ENCODE peak calls at places on chromosome 9, in six cellular contexts. D is heart right ventricle, Q is cardiac fibroblast, I is fibroblast of the aortic adventitia, S is endothelial cell of umbilical vein, W is kidney. J is an unnamed sample.
A peak's percentile ranks its signal among the peaks of the same experiment; 100 is the strongest.

GRCh38 chr9:120892177-120892747 is 15.3 kb upstream of the PHF19 start:
- DNase-seq in D (no peak), Q (no peak), I (no peak), W (no peak), S (no peak), J (no peak)

GRCh38 chr9:114330636-114331035 is 967 bp downstream of the ORM2 start:
- DNase-seq in S (no peak), D (no peak), I (no peak), Q (no peak), W (peak; percentile 12), J (no peak)

GRCh38 chr9:8456327-8456726 is 656.7 kb upstream of the DMAC1 start:
- DNase-seq in W (no peak), Q (peak; percentile 5), I (peak; percentile 81), D (no peak), S (no peak), J (peak; percentile 1)

GRCh38 chr9:130446111-130446861 is 1.5 kb downstream of the ASS1 start:
- DNase-seq in S (no peak), D (peak; percentile 89), Q (peak; percentile 78), W (peak; percentile 91), I (peak; percentile 96), J (peak; percentile 97)

GRCh38 chr9:15513335-15513734 is 2.6 kb upstream of the PSIP1 start:
- DNase-seq in I (no peak), D (no peak), Q (peak; percentile 27), S (no peak), W (no peak), J (peak; percentile 35)

GRCh38 chr9:36214571-36214970 is 23.9 kb downstream of the CLTA start:
- DNase-seq in S (peak; percentile 55), Q (peak; percentile 54), W (no peak), D (no peak), I (peak; percentile 87), J (peak; percentile 74)

GRCh38 chr9:11312976-11313375 is 700.2 kb upstream of the PTPRD start:
- DNase-seq in Q (no peak), D (no peak), I (no peak), W (no peak), S (no peak), J (peak; percentile 0)

GRCh38 chr9:11025775-11026174 is 413.0 kb upstream of the PTPRD start:
- DNase-seq in D (no peak), I (no peak), W (no peak), Q (no peak), S (no peak), J (no peak)

GRCh38 chr9:107067715-107068416 is 204.9 kb downstream of the ZNF462 start:
- DNase-seq in D (no peak), Q (no peak), I (no peak), W (no peak), S (no peak), J (no peak)

GRCh38 chr9:134811079-134811672 is 69.4 kb upstream of the FCN2 start:
- DNase-seq in Q (no peak), I (no peak), D (no peak), W (no peak), S (no peak), J (no peak)

GRCh38 chr9:120486347-120486746 is 93.6 kb downstream of the CDK5RAP2 start:
- DNase-seq in I (no peak), S (no peak), Q (peak; percentile 26), W (no peak), D (no peak), J (no peak)

GRCh38 chr9:128821584-128822406 is 3.5 kb downstream of the ENDOG start:
- DNase-seq in D (no peak), Q (no peak), S (no peak), I (no peak), W (no peak), J (no peak)

GRCh38 chr9:9142001-9142400 is 1342.4 kb upstream of the DMAC1 start:
- DNase-seq in W (no peak), D (no peak), I (no peak), S (no peak), Q (no peak), J (no peak)

GRCh38 chr9:93819905-93820304 is 135.2 kb downstream of the BARX1 start:
- DNase-seq in S (no peak), Q (no peak), D (no peak), I (no peak), W (no peak), J (no peak)

GRCh38 chr9:119639287-119639955 is 270.2 kb upstream of the BRINP1 start:
- DNase-seq in D (no peak), I (no peak), W (no peak), Q (peak; percentile 26), S (no peak), J (peak; percentile 3)

GRCh38 chr9:120389300-120389699 is 190.7 kb downstream of the CDK5RAP2 start:
- DNase-seq in I (no peak), D (no peak), S (no peak), W (no peak), Q (no peak), J (no peak)

GRCh38 chr9:35829084-35829763 is at the start of gene TMEM8B:
- DNase-seq in S (peak; percentile 91), D (peak; percentile 98), Q (peak; percentile 87), W (peak; percentile 99), I (peak; percentile 82), J (peak; percentile 89)

GRCh38 chr9:79542735-79543504 is 28.8 kb upstream of the TLE4 start:
- DNase-seq in W (no peak), S (no peak), D (no peak), I (no peak), Q (no peak), J (no peak)

GRCh38 chr9:100473271-100474081 is 527 bp downstream of the TMEFF1 start:
- DNase-seq in D (no peak), W (peak; percentile 78), Q (peak; percentile 22), S (peak; percentile 48), I (peak; percentile 16), J (peak; percentile 28)

GRCh38 chr9:112849363-112849922 is 41.2 kb downstream of the SLC46A2 start:
- DNase-seq in D (no peak), W (no peak), I (no peak), Q (no peak), S (no peak), J (no peak)

GRCh38 chr9:21770877-21771560 is 31.4 kb upstream of the MTAP start:
- DNase-seq in D (no peak), W (no peak), I (peak; percentile 94), S (peak; percentile 85), Q (peak; percentile 93), J (peak; percentile 92)

GRCh38 chr9:78407636-78408312 is 110.8 kb downstream of the PSAT1 start:
- DNase-seq in Q (no peak), W (no peak), I (no peak), S (no peak), D (no peak), J (no peak)

GRCh38 chr9:130040901-130041647 is 1.9 kb downstream of the FNBP1 start:
- DNase-seq in Q (no peak), I (no peak), D (no peak), W (no peak), S (no peak), J (no peak)

GRCh38 chr9:70262384-70262783 is 3.6 kb downstream of the SMC5 start:
- DNase-seq in W (no peak), Q (no peak), S (no peak), D (no peak), I (no peak), J (no peak)

GRCh38 chr9:70049672-70050271 is 6.1 kb downstream of the MAMDC2 start:
- DNase-seq in S (no peak), D (peak; percentile 78), W (peak; percentile 89), I (peak; percentile 74), Q (peak; percentile 65), J (peak; percentile 90)

GRCh38 chr9:137294684-137295312 is 7.3 kb downstream of the NRARP start:
- DNase-seq in D (no peak), I (peak; percentile 45), S (peak; percentile 66), Q (peak; percentile 32), W (peak; percentile 76), J (peak; percentile 58)
- H3K4me3 ChIP-seq in D (peak overlapping the region; percentile 87), I (no peak overlapping the region), S (no peak overlapping the region), Q (no peak overlapping the region), W (no peak overlapping the region), J (no peak overlapping the region)

GRCh38 chr9:4932681-4933080 is 52.4 kb upstream of the JAK2 start:
- DNase-seq in D (no peak), W (no peak), S (no peak), Q (no peak), I (no peak), J (no peak)
- TF ChIP-seq CTCF in D (no peak), W (no peak), S (no peak), Q (no peak), I (no peak), J (no peak)

GRCh38 chr9:82761911-82762310 is 301.0 kb downstream of the RASEF start:
- DNase-seq in S (no peak), I (no peak), W (no peak), Q (no peak), D (no peak), J (no peak)
- H3K4me3 ChIP-seq in S (no peak overlapping the region), I (no peak overlapping the region), W (no peak overlapping the region), Q (no peak overlapping the region), D (no peak overlapping the region), J (no peak overlapping the region)

DNA sequence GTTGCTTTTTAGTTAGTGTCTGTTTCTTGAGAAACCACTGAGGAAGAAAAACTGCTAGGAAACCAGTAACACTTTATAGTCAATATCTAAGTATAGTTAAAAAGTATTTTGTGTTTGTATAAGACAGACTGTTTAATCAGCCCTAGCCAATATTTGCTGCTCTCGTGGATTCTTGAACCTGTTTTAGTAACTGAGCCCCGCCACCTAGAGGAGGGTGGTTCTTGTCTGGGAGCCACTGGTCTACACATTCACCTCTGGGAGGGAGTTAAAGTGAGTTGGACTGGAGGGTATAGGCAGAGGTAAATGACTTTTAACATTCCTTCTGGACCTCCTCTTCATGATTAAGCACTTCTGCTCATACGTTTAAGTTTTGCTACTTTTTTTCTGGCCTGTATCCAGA is 117.2 kb downstream of the SPATA31D1 start:
- DNase-seq in Q (no peak), W (no peak), D (no peak), S (no peak), I (no peak), J (no peak)
- TF ChIP-seq CTCF in Q (no peak), W (no peak), D (no peak), S (no peak), I (no peak), J (no peak)

GRCh38 chr9:4768681-4769080 is 24.1 kb upstream of the RCL1 start:
- DNase-seq in S (no peak), Q (no peak), W (no peak), I (no peak), D (no peak), J (no peak)

GRCh38 chr9:4760122-4760521 is 19.1 kb upstream of the AK3 start:
- DNase-seq in I (no peak), W (no peak), Q (no peak), S (no peak), D (no peak), J (no peak)

GRCh38 chr9:4762108-4762888 is 21.3 kb upstream of the AK3 start:
- DNase-seq in W (peak; percentile 78), Q (peak; percentile 85), D (peak; percentile 74), I (peak; percentile 83), S (peak; percentile 76), J (peak; percentile 87)

GRCh38 chr9:4764033-4764432 is 23.0 kb upstream of the AK3 start:
- DNase-seq in Q (no peak), S (no peak), I (no peak), D (no peak), W (no peak), J (no peak)

GRCh38 chr9:4762889-4763521 is 22.0 kb upstream of the AK3 start:
- DNase-seq in W (peak; percentile 84), I (no peak), Q (peak; percentile 52), D (no peak), S (peak; percentile 80), J (peak; percentile 48)
- H3K4me3 ChIP-seq in W (peak overlapping the region; percentile 51), I (no peak overlapping the region), Q (no peak overlapping the region), D (peak overlapping the region; percentile 34), S (no peak overlapping the region), J (no peak overlapping the region)

J was measured in fibroblast of pulmonary artery.